ENCODE peak calls at places on chromosomes 5 and 9, in four cellular contexts. One of them, this sample, is unnamed.
A peak's percentile ranks its signal among the peaks of the same experiment; 100 is the strongest.

GRCh38 chr5:93579561-93580386 is 1.2 kb downstream of the NR2F1-AS1 start:
- DNase-seq in NCI-H2081 treated with DMSO at 0.1 percent for 48 hours: no peak
- DNase-seq in HCT116: no peak
- DNase-seq in glutamatergic neuron: peak; percentile 63
- DNase-seq in this sample: peak; percentile 80

GRCh38 chr5:170451764-170452365 is 52.0 kb upstream of the KCNIP1 start:
- DNase-seq in NCI-H2081 treated with DMSO at 0.1 percent for 48 hours: no peak
- DNase-seq in HCT116: no peak
- DNase-seq in glutamatergic neuron: no peak
- DNase-seq in this sample: no peak

GRCh38 chr9:110427497-110428104 is 89.9 kb upstream of the TXNDC8 start:
- DNase-seq in NCI-H2081 treated with DMSO at 0.1 percent for 48 hours: no peak
- DNase-seq in HCT116: peak; percentile 42
- DNase-seq in glutamatergic neuron: peak; percentile 76
- DNase-seq in this sample: no peak

GRCh38 chr9:31137151-31137849 is 1247.1 kb upstream of the ACO1 start:
- DNase-seq in NCI-H2081 treated with DMSO at 0.1 percent for 48 hours: no peak
- DNase-seq in HCT116: peak; percentile 54
- DNase-seq in glutamatergic neuron: no peak
- DNase-seq in this sample: no peak

GRCh38 chr9:37676411-37676830 is 25.7 kb downstream of the FRMPD1 start:
- DNase-seq in NCI-H2081 treated with DMSO at 0.1 percent for 48 hours: peak; percentile 86
- DNase-seq in HCT116: no peak
- DNase-seq in glutamatergic neuron: no peak
- DNase-seq in this sample: no peak

GRCh38 chr5:111968459-111968858 is 211.5 kb upstream of the NREP start:
- DNase-seq in NCI-H2081 treated with DMSO at 0.1 percent for 48 hours: no peak
- DNase-seq in HCT116: no peak
- DNase-seq in glutamatergic neuron: no peak
- DNase-seq in this sample: no peak

GRCh38 chr9:92664394-92665152 is 5.4 kb downstream of the IPPK start:
- DNase-seq in NCI-H2081 treated with DMSO at 0.1 percent for 48 hours: no peak
- DNase-seq in HCT116: no peak
- DNase-seq in glutamatergic neuron: no peak
- DNase-seq in this sample: no peak

GRCh38 chr9:70011366-70011765 is 32.3 kb upstream of the MAMDC2 start:
- DNase-seq in NCI-H2081 treated with DMSO at 0.1 percent for 48 hours: no peak
- DNase-seq in HCT116: no peak
- DNase-seq in glutamatergic neuron: no peak
- DNase-seq in this sample: no peak

GRCh38 chr5:156120777-156121176 is 206.2 kb upstream of the SGCD start:
- DNase-seq in NCI-H2081 treated with DMSO at 0.1 percent for 48 hours: no peak
- DNase-seq in HCT116: no peak
- DNase-seq in glutamatergic neuron: no peak
- DNase-seq in this sample: no peak

GRCh38 chr5:139633295-139634027 is 14.7 kb upstream of the CXXC5 start:
- DNase-seq in NCI-H2081 treated with DMSO at 0.1 percent for 48 hours: no peak
- DNase-seq in HCT116: no peak
- DNase-seq in glutamatergic neuron: peak; percentile 81
- DNase-seq in this sample: peak; percentile 84

This sample was measured in sciatic nerve.